ENCODE peak calls at places on chromosomes 7 and 10, in seven cellular contexts. G is foreskin fibroblast, K is cardiac fibroblast, J is activated T-cell treated with anti-CD3 and anti-CD28 coated beads for 1 hour, D is NCI-H774, M is anterior cingulate cortex, N is iPS-NIHi11. I is an unnamed sample.

GRCh38 chr10:35928760-35929159 is 286.7 kb upstream of the FZD8 start:
- DNase-seq in J (no peak), K (no peak), D (no peak), N (no peak), M (no peak), G (no peak), I (no peak)

GRCh38 chr7:57769958-57770357 is 320.0 kb downstream of the ZNF716 start:
- DNase-seq in J (no peak), M (no peak), N (no peak), G (no peak), D (no peak), K (no peak), I (no peak)

GRCh38 chr10:91154842-91155241 is 65.6 kb upstream of the PCGF5 start:
- DNase-seq in D (no peak), J (no peak), K (no peak), G (no peak), N (no peak), M (no peak), I (no peak)

GRCh38 chr7:65462148-65462716 is 88.6 kb downstream of the ZNF92 start:
- DNase-seq in M (no peak), D (no peak), J (no peak), N (no peak), K (no peak), G (no peak), I (no peak)

GRCh38 chr10:129556316-129556715 is 89.3 kb downstream of the MGMT start:
- DNase-seq in M (no peak), D (no peak), N (no peak), K (no peak), J (no peak), G (no peak), I (no peak)

GRCh38 chr10:9850415-9850814 is 1167.3 kb upstream of the CELF2 start:
- DNase-seq in J (no peak), D (no peak), M (no peak), G (no peak), K (no peak), N (no peak), I (no peak)

GRCh38 chr10:74589226-74589673 is 237.2 kb upstream of the KAT6B start:
- DNase-seq in D (peak), K (peak), M (no peak), J (peak), N (peak), G (peak), I (peak)

GRCh38 chr7:105438847-105439173 is 50.1 kb upstream of the SRPK2 start:
- DNase-seq in G (no peak), K (no peak), N (no peak), D (no peak), M (no peak), J (no peak), I (no peak)

GRCh38 chr10:124591123-124591495 is 129.5 kb downstream of the LHPP start:
- DNase-seq in D (no peak), M (no peak), N (no peak), K (no peak), G (no peak), J (no peak), I (no peak)

GRCh38 chr7:102992509-102992819 is 79.7 kb downstream of the LRRC17 start:
- DNase-seq in J (no peak), N (no peak), M (no peak), D (no peak), G (no peak), K (no peak), I (no peak)

GRCh38 chr7:137898839-137899681 is 52.3 kb upstream of the DGKI start:
- DNase-seq in D (peak), M (peak), G (peak), J (peak), N (peak), K (peak), I (peak)

GRCh38 chr7:111380945-111381344 is 181.3 kb downstream of the IMMP2L start:
- DNase-seq in G (no peak), K (no peak), N (no peak), M (no peak), J (no peak), D (no peak), I (no peak)

GRCh38 chr7:142939226-142939910 is at the start of gene LLCFC1:
- DNase-seq in J (no peak), K (no peak), N (peak), M (no peak), G (no peak), D (no peak), I (no peak)

GRCh38 chr7:23662983-23663313 is 17.1 kb upstream of the FAM221A start:
- DNase-seq in D (no peak), N (no peak), K (no peak), M (no peak), G (no peak), J (no peak), I (no peak)

GRCh38 chr10:6445671-6446278 is 134.3 kb downstream of the PRKCQ start:
- DNase-seq in D (no peak), K (peak), J (peak), G (peak), N (peak), M (peak), I (peak)

GRCh38 chr10:27150261-27150660 is 3.9 kb downstream of the YME1L1 start:
- DNase-seq in K (no peak), G (no peak), M (no peak), D (no peak), J (no peak), N (no peak), I (no peak)

GRCh38 chr10:131477457-131478205 is 166.1 kb upstream of the TCERG1L start:
- DNase-seq in K (no peak), G (no peak), J (no peak), M (no peak), D (no peak), N (no peak), I (no peak)

GRCh38 chr10:14879055-14879800 is 562 bp downstream of the SUV39H2 start:
- DNase-seq in M (peak), G (peak), N (peak), D (no peak), K (peak), J (peak), I (no peak)

GRCh38 chr10:119342017-119342734 is 134.8 kb downstream of the GRK5 start:
- DNase-seq in J (no peak), G (no peak), M (no peak), D (no peak), K (no peak), N (no peak), I (no peak)

GRCh38 chr7:98755138-98755898 is 114.5 kb downstream of the TMEM130 start:
- DNase-seq in G (no peak), N (peak), J (no peak), D (no peak), K (no peak), M (no peak), I (peak)

GRCh38 chr7:151252961-151253691 is 4.6 kb upstream of the SMARCD3 start:
- DNase-seq in G (no peak), J (no peak), K (no peak), M (no peak), N (peak), D (no peak), I (no peak)

GRCh38 chr10:58888957-58889356 is 287.5 kb upstream of the PHYHIPL start:
- DNase-seq in N (no peak), D (no peak), G (no peak), K (no peak), M (no peak), J (no peak), I (no peak)

GRCh38 chr7:7569113-7569527 is 2.4 kb downstream of the MIOS start:
- DNase-seq in G (no peak), K (no peak), N (no peak), J (no peak), M (no peak), D (no peak), I (no peak)

GRCh38 chr7:81482600-81483186 is 287.2 kb downstream of the HGF start:
- DNase-seq in K (peak), J (no peak), N (no peak), M (no peak), G (no peak), D (no peak), I (no peak)

GRCh38 chr10:497898-498451 is 191.5 kb downstream of the DIP2C start:
- DNase-seq in M (no peak), K (no peak), N (no peak), G (no peak), J (no peak), D (no peak), I (peak)

GRCh38 chr10:97222346-97222961 is 36.7 kb upstream of the SLIT1 start:
- DNase-seq in K (no peak), M (no peak), G (no peak), D (peak), J (no peak), N (peak), I (no peak)

GRCh38 chr10:124001391-124002260 is 91.8 kb downstream of the CHST15 start:
- DNase-seq in M (no peak), N (peak), J (no peak), D (no peak), G (no peak), K (no peak), I (no peak)

GRCh38 chr7:131194070-131194865 is 133.4 kb upstream of the MKLN1 start:
- DNase-seq in N (no peak), J (no peak), G (no peak), D (peak), K (peak), M (no peak), I (no peak)

GRCh38 chr7:124764847-124765400 is 668 bp downstream of the GPR37 start:
- DNase-seq in K (peak), N (peak), D (no peak), M (peak), G (no peak), J (no peak), I (peak)

GRCh38 chr10:22568928-22569327 is 145.4 kb downstream of the PIP4K2A start:
- DNase-seq in J (no peak), G (no peak), M (no peak), K (no peak), D (no peak), N (no peak), I (no peak)

GRCh38 chr10:114265392-114266053 is 26.5 kb downstream of the VWA2 start:
- DNase-seq in D (no peak), N (no peak), J (no peak), M (no peak), K (peak), G (no peak), I (no peak)

GRCh38 chr7:83546586-83546985 is 102.4 kb downstream of the SEMA3E start:
- DNase-seq in G (peak), K (peak), D (no peak), J (no peak), M (no peak), N (no peak), I (no peak)

GRCh38 chr10:2137549-2138174 is 400.3 kb upstream of the ADARB2 start:
- DNase-seq in G (no peak), D (peak), N (peak), K (no peak), J (no peak), M (no peak), I (no peak)

GRCh38 chr7:142012825-142013506 is 17.3 kb downstream of the MGAM start:
- DNase-seq in K (no peak), J (no peak), M (no peak), D (no peak), N (peak), G (no peak), I (no peak)

GRCh38 chr7:768881-769504 is 41.9 kb upstream of the PRKAR1B start:
- DNase-seq in G (no peak), N (peak), K (peak), J (no peak), M (no peak), D (no peak), I (no peak)

GRCh38 chr10:43824934-43825333 is 176.3 kb upstream of the ZNF32 start:
- DNase-seq in K (peak), D (no peak), G (peak), M (no peak), N (no peak), J (no peak), I (peak)

GRCh38 chr10:134743-135600 is at the start of gene ZMYND11:
- DNase-seq in N (peak), G (peak), M (peak), D (peak), K (peak), J (peak), I (peak)

GRCh38 chr7:163971-164881 is 28.1 kb upstream of the FAM20C start:
- DNase-seq in M (no peak), N (peak), G (no peak), D (no peak), K (no peak), J (no peak), I (no peak)

GRCh38 chr10:118875087-118875486 is 120.3 kb upstream of the CACUL1 start:
- DNase-seq in G (no peak), M (no peak), K (no peak), N (no peak), J (no peak), D (no peak), I (no peak)

I was measured in Peyer's patch.